ENCODE peak calls at places on chromosomes 12 and 14, in seven cellular contexts. Q is HCT116, E is esophagus muscularis mucosa, P is H1, A is Panc1, D is sigmoid colon, I is transverse colon. S is an unnamed sample.

GRCh38 chr12:28824849-28825248 is 324.2 kb upstream of the FAR2 start:
- DNase-seq in A (no peak), E (no peak), D (no peak), I (no peak), P (no peak), Q (no peak), S (no peak)

GRCh38 chr12:122873540-122873939 is 22.4 kb downstream of the VPS37B start:
- DNase-seq in P (no peak), D (no peak), Q (no peak), E (no peak), I (no peak), A (no peak), S (no peak)

GRCh38 chr12:76032043-76032981 is 736 bp upstream of the PHLDA1 start:
- DNase-seq in I (peak), P (no peak), D (peak), A (no peak), E (peak), Q (no peak), S (no peak)

GRCh38 chr12:110619534-110619953 is 5.6 kb downstream of the TCTN1 start:
- DNase-seq in A (no peak), E (no peak), Q (no peak), I (no peak), P (no peak), D (no peak), S (no peak)

GRCh38 chr14:71248204-71248603 is 340.9 kb downstream of the PCNX1 start:
- DNase-seq in P (no peak), Q (no peak), E (no peak), A (no peak), I (no peak), D (no peak), S (no peak)

GRCh38 chr14:68027276-68027675 is 207.7 kb downstream of the RAD51B start:
- DNase-seq in D (no peak), E (no peak), Q (no peak), A (no peak), P (no peak), I (no peak), S (no peak)

GRCh38 chr12:104952816-104953215 is 5.3 kb downstream of the SLC41A2 start:
- DNase-seq in A (no peak), D (no peak), E (no peak), P (no peak), Q (no peak), I (no peak), S (no peak)

GRCh38 chr12:131832393-131833231 is 4.4 kb downstream of the MMP17 start:
- DNase-seq in P (no peak), E (no peak), Q (no peak), A (no peak), I (peak), D (peak), S (no peak)

GRCh38 chr12:116324684-116325664 is 47.5 kb upstream of the MED13L start:
- DNase-seq in I (no peak), D (no peak), Q (no peak), E (no peak), A (no peak), P (no peak), S (peak)

GRCh38 chr14:92204792-92205191 is 83.0 kb downstream of the CPSF2 start:
- DNase-seq in Q (no peak), D (no peak), I (no peak), P (no peak), A (no peak), E (no peak), S (no peak)

GRCh38 chr12:68639396-68639767 is 28.7 kb downstream of the RAP1B start:
- DNase-seq in D (no peak), A (no peak), P (no peak), I (no peak), Q (no peak), E (no peak), S (no peak)

GRCh38 chr12:114920828-114921579 is 237.0 kb upstream of the TBX3 start:
- DNase-seq in I (no peak), D (no peak), Q (no peak), A (no peak), E (no peak), P (no peak), S (no peak)
- TF ChIP-seq POLR2AphosphoS5 in I (no peak), D (no peak), Q (no peak), A (no peak), E (no peak), P (no peak), S (no peak)

GRCh38 chr14:72528059-72528950 is 365.6 kb downstream of the DPF3 start:
- DNase-seq in D (no peak), E (no peak), P (no peak), I (no peak), A (no peak), Q (no peak), S (no peak)

GRCh38 chr14:72523397-72524157 is 370.3 kb downstream of the DPF3 start:
- DNase-seq in P (no peak), A (no peak), I (no peak), Q (no peak), E (no peak), D (no peak), S (no peak)

GRCh38 chr14:72525087-72525909 is 368.6 kb downstream of the DPF3 start:
- DNase-seq in E (no peak), P (no peak), I (no peak), A (no peak), Q (no peak), D (no peak), S (no peak)

GRCh38 chr14:72524230-72524629 is 369.7 kb downstream of the DPF3 start:
- DNase-seq in P (no peak), I (no peak), A (no peak), D (no peak), E (no peak), Q (no peak), S (no peak)

GRCh38 chr14:72527591-72527990 is 366.3 kb downstream of the DPF3 start:
- DNase-seq in Q (no peak), I (no peak), A (no peak), E (no peak), P (no peak), D (no peak), S (no peak)
- TF ChIP-seq POLR2AphosphoS5 in Q (no peak), I (no peak), A (no peak), E (no peak), P (no peak), D (no peak), S (no peak)

DNA sequence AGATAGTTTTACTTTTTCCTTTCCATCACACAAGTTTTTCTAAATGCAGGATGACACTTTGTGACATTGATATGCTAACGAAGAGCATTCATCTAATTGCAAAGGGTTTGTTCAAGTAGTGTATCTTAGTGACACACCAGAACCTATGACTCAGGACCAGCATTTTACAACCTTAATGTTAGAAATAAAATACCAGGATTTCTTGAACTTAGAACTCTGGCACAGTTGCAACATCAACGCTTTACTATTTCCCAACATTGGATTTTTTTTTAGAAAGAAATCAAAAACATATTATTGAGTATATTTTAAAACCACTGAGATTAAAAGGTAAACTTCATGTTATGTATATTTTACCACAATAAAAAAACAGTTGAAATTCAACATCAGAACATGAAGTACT is 17.9 kb upstream of the PLEKHG6 start:
- DNase-seq in P (no peak), D (no peak), A (no peak), Q (no peak), E (no peak), I (no peak), S (no peak)
- TF ChIP-seq POLR2AphosphoS5 in P (no peak), D (no peak), A (no peak), Q (no peak), E (no peak), I (peak), S (no peak)

DNA sequence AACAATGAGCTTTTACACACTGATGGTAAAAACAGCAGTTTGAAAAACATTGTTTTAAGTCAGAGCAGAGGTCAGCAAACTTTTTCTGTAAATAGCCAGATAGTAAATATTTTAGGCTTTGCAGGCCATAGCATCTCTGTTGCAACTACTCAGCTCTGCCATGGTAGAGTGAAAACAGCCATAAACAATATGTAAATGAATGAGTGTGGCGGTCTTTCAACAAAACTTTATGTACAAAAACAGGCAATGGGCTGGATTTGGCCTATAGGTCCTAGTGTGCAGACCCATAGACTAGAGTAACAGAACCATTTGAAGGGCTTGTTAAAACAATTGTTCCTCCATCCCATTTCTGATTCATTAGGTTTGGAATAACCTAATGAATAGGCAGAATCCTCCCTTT is 114.8 kb downstream of the TGFB3 start:
- DNase-seq in Q (no peak), D (no peak), E (no peak), P (no peak), A (no peak), I (no peak), S (no peak)
- TF ChIP-seq POLR2AphosphoS5 in Q (no peak), D (no peak), E (no peak), P (no peak), A (no peak), I (no peak), S (no peak)